ENCODE peak calls at places on chromosomes 7 and 10, in four cellular contexts. One of them, this sample, is unnamed.

GRCh38 chr10:59971915-59972314 is 65.6 kb upstream of the CCDC6 start:
- DNase-seq in amniotic stem cell: no peak
- DNase-seq in activated CD4-positive, alpha-beta T cell treated with anti-CD3 and anti-CD28 coated beads for 24 hours: no peak
- DNase-seq in GM03348: peak
- DNase-seq in this sample: no peak

GRCh38 chr7:78151229-78151628 is 352.7 kb downstream of the PHTF2 start:
- DNase-seq in amniotic stem cell: no peak
- DNase-seq in activated CD4-positive, alpha-beta T cell treated with anti-CD3 and anti-CD28 coated beads for 24 hours: no peak
- DNase-seq in GM03348: peak
- DNase-seq in this sample: peak

GRCh38 chr7:4610768-4611467 is 71.2 kb upstream of the FOXK1 start:
- DNase-seq in amniotic stem cell: no peak
- DNase-seq in activated CD4-positive, alpha-beta T cell treated with anti-CD3 and anti-CD28 coated beads for 24 hours: no peak
- DNase-seq in GM03348: peak
- DNase-seq in this sample: no peak

GRCh38 chr10:63644398-63645142 is 123.4 kb downstream of the REEP3 start:
- DNase-seq in amniotic stem cell: no peak
- DNase-seq in activated CD4-positive, alpha-beta T cell treated with anti-CD3 and anti-CD28 coated beads for 24 hours: no peak
- DNase-seq in GM03348: peak
- DNase-seq in this sample: no peak

GRCh38 chr7:39637400-39637799 is 14.0 kb downstream of the RALA start:
- DNase-seq in amniotic stem cell: no peak
- DNase-seq in activated CD4-positive, alpha-beta T cell treated with anti-CD3 and anti-CD28 coated beads for 24 hours: no peak
- DNase-seq in GM03348: no peak
- DNase-seq in this sample: no peak

GRCh38 chr7:123824754-123825067 is 20.3 kb upstream of the HYAL4 start:
- DNase-seq in amniotic stem cell: no peak
- DNase-seq in activated CD4-positive, alpha-beta T cell treated with anti-CD3 and anti-CD28 coated beads for 24 hours: no peak
- DNase-seq in GM03348: no peak
- DNase-seq in this sample: no peak

GRCh38 chr7:105835441-105835840 is 41.0 kb downstream of the ATXN7L1 start:
- DNase-seq in amniotic stem cell: no peak
- DNase-seq in activated CD4-positive, alpha-beta T cell treated with anti-CD3 and anti-CD28 coated beads for 24 hours: no peak
- DNase-seq in GM03348: no peak
- DNase-seq in this sample: no peak

GRCh38 chr10:3805227-3805790 is 20.3 kb upstream of the KLF6 start:
- DNase-seq in amniotic stem cell: no peak
- DNase-seq in activated CD4-positive, alpha-beta T cell treated with anti-CD3 and anti-CD28 coated beads for 24 hours: no peak
- DNase-seq in GM03348: no peak
- DNase-seq in this sample: no peak

GRCh38 chr10:104031631-104032030 is 54.0 kb downstream of the COL17A1 start:
- DNase-seq in amniotic stem cell: no peak
- DNase-seq in activated CD4-positive, alpha-beta T cell treated with anti-CD3 and anti-CD28 coated beads for 24 hours: no peak
- DNase-seq in GM03348: no peak
- DNase-seq in this sample: no peak

This sample was measured in BJ.